ENCODE peak calls at places on chromosome 1, in ten cellular contexts. N is breast epithelium, F is iPS DF 6.9, E is psoas muscle, M is A549, V is heart left ventricle, A is neural progenitor cell, Q is AG04450, Z is OCI-LY7, S is neuronal stem cell. R is an unnamed sample.
A peak's percentile ranks its signal among the peaks of the same experiment; 100 is the strongest.

GRCh38 chr1:45442272-45442671 is 48.7 kb downstream of the TESK2 start:
- DNase-seq in N (no peak), F (no peak), E (no peak), M (no peak), V (no peak), A (no peak), Q (peak; percentile 48), Z (no peak), S (no peak), R (no peak)

GRCh38 chr1:167455786-167456446 is 62.4 kb downstream of the CD247 start:
- DNase-seq in N (no peak), F (no peak), E (no peak), M (no peak), V (peak; percentile 50), A (peak; percentile 56), Q (no peak), Z (no peak), S (peak; percentile 40), R (no peak)

GRCh38 chr1:213135572-213135971 is 84.5 kb downstream of the RPS6KC1 start:
- DNase-seq in N (no peak), F (no peak), E (no peak), M (no peak), V (no peak), A (no peak), Q (no peak), Z (no peak), S (no peak), R (no peak)

GRCh38 chr1:21927531-21928237 is 9.4 kb downstream of the HSPG2 start:
- DNase-seq in N (no peak), F (no peak), E (peak; percentile 91), M (no peak), V (peak; percentile 87), A (no peak), Q (no peak), Z (no peak), S (no peak), R (no peak)

GRCh38 chr1:114345930-114346479 is 165.0 kb downstream of the TRIM33 start:
- DNase-seq in N (no peak), F (no peak), E (peak; percentile 63), M (peak; percentile 18), V (peak; percentile 43), A (peak; percentile 36), Q (no peak), Z (no peak), S (no peak), R (peak; percentile 68)

GRCh38 chr1:231238298-231238697 is 2.7 kb upstream of the GNPAT start:
- DNase-seq in N (no peak), F (no peak), E (no peak), M (no peak), V (no peak), A (no peak), Q (no peak), Z (no peak), S (no peak), R (no peak)

GRCh38 chr1:20640183-20640597 is 6.9 kb downstream of the PINK1 start:
- DNase-seq in N (no peak), F (no peak), E (no peak), M (peak; percentile 54), V (no peak), A (peak; percentile 72), Q (no peak), Z (peak; percentile 75), S (peak; percentile 64), R (no peak)

GRCh38 chr1:227885648-227886502 is 61.9 kb downstream of the WNT9A start:
- DNase-seq in N (peak; percentile 46), F (no peak), E (peak; percentile 84), M (peak; percentile 60), V (peak; percentile 84), A (no peak), Q (no peak), Z (no peak), S (no peak), R (peak; percentile 78)

GRCh38 chr1:17564458-17565393 is 25.2 kb downstream of the ARHGEF10L start:
- DNase-seq in N (peak; percentile 84), F (no peak), E (no peak), M (no peak), V (no peak), A (peak; percentile 75), Q (no peak), Z (no peak), S (no peak), R (no peak)

GRCh38 chr1:221439008-221439733 is 302.7 kb downstream of the DUSP10 start:
- DNase-seq in N (no peak), F (no peak), E (no peak), M (peak; percentile 42), V (no peak), A (peak; percentile 9), Q (peak; percentile 61), Z (no peak), S (no peak), R (no peak)

GRCh38 chr1:200258447-200259375 is 151.1 kb downstream of the ZNF281 start:
- DNase-seq in N (no peak), F (no peak), E (no peak), M (peak; percentile 53), V (no peak), A (no peak), Q (no peak), Z (peak; percentile 75), S (no peak), R (no peak)

GRCh38 chr1:25572708-25573590 is 29.5 kb downstream of the LDLRAP1 start:
- DNase-seq in N (no peak), F (no peak), E (peak; percentile 77), M (peak; percentile 64), V (peak; percentile 11), A (peak; percentile 81), Q (no peak), Z (peak; percentile 72), S (no peak), R (no peak)

GRCh38 chr1:53288247-53289049 is 39.4 kb downstream of the LRP8 start:
- DNase-seq in N (no peak), F (no peak), E (no peak), M (no peak), V (no peak), A (peak; percentile 95), Q (no peak), Z (no peak), S (peak; percentile 82), R (no peak)

GRCh38 chr1:184827600-184828368 is 73.1 kb upstream of the EDEM3 start:
- DNase-seq in N (no peak), F (peak; percentile 20), E (no peak), M (no peak), V (no peak), A (no peak), Q (peak; percentile 32), Z (no peak), S (no peak), R (no peak)
- H3K27ac ChIP-seq in N (peak overlapping the region; percentile 67), F (no peak overlapping the region), E (peak overlapping the region; percentile 92), M (no peak overlapping the region), V (peak overlapping the region; percentile 75), A (no peak overlapping the region), Q (peak overlapping the region; percentile 65), Z (no peak overlapping the region), S (no peak overlapping the region), R (no peak overlapping the region)

DNA sequence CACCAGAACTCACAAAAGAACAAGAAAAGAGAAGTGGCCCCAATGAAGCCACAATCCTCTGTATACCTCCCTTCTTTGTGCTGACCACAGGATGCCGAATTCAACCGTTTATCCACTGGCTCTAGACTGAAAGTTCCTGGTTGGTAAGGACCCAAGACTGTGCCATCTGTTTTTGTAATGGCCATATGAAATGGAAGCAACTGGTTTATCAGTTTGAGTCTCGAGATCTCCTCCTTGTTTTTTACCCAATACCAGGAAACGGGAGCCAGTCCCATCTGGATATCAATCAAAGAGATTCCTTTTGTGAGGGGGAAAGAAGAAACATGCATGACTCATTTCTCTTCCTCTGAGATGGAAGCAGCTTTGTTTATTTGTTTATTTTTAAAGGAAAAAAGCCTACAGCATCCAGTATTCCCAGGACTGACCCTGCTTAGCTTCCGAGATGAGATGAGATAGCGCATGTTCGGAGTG is 32.4 kb upstream of the ZNF124 start:
- DNase-seq in N (no peak), F (no peak), E (no peak), M (no peak), V (no peak), A (no peak), Q (no peak), Z (no peak), S (no peak), R (no peak)
- H3K9me3 ChIP-seq in N (no peaks in the 10 kb centered on the region), F (no peaks in the 10 kb centered on the region), E (no peaks in the 10 kb centered on the region), M (peaks cover 55% of the 10 kb centered on the region), V (no peaks in the 10 kb centered on the region), A (no peaks in the 10 kb centered on the region), Q (peaks cover 18% of the 10 kb centered on the region), Z (no peaks in the 10 kb centered on the region), S (no peaks in the 10 kb centered on the region), R (no peaks in the 10 kb centered on the region)

GRCh38 chr1:35887508-35887907 is 4.5 kb downstream of the AGO1 start:
- DNase-seq in N (no peak), F (no peak), E (no peak), M (no peak), V (no peak), A (no peak), Q (no peak), Z (no peak), S (no peak), R (no peak)

GRCh38 chr1:35888255-35888654 is 5.2 kb downstream of the AGO1 start:
- DNase-seq in N (no peak), F (no peak), E (no peak), M (no peak), V (no peak), A (no peak), Q (no peak), Z (no peak), S (no peak), R (no peak)

GRCh38 chr1:35884934-35885333 is 1.9 kb downstream of the AGO1 start:
- DNase-seq in N (no peak), F (no peak), E (no peak), M (no peak), V (no peak), A (peak; percentile 3), Q (no peak), Z (no peak), S (no peak), R (no peak)

GRCh38 chr1:35886606-35887431 is 3.8 kb downstream of the AGO1 start:
- DNase-seq in N (no peak), F (no peak), E (no peak), M (no peak), V (no peak), A (peak; percentile 48), Q (no peak), Z (peak; percentile 60), S (no peak), R (no peak)

DNA sequence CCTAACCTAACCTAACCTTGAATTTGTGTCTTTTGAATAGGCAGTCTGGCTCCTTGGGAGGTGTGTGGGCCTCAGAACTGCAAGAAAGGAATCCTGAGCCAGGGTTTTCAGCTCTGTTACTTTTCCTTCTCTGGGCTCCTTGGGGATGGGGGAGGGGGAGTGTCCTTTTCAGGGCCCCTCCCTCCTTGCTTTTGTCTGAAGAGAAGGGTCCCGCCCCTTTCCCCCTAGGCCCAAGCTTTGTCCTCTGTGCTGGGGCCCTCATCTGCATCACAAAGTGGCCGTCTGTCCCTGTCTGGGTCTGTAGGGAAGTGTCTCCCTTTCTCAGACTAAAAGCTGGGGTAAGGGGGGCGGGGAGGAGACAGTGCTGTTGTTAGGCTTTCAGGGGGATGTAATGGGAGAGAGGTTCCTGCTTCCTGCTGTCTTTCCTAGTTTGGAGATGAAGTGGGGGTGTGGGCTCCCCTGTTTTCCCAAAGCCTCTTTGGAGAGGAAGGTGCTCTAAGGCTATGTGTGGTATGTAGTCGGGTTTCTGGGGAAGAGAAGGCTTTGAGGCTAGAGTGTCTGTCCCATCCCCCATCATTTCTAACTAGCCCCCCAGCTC is 3.1 kb downstream of the AGO1 start:
- DNase-seq in N (no peak), F (peak; percentile 94), E (no peak), M (no peak), V (no peak), A (peak; percentile 96), Q (no peak), Z (peak; percentile 23), S (peak; percentile 91), R (no peak)
- H3K27ac ChIP-seq in N (no peak overlapping the region), F (no peak overlapping the region), E (no peak overlapping the region), M (no peak overlapping the region), V (no peak overlapping the region), A (no peak overlapping the region), Q (no peak overlapping the region), Z (peak overlapping the region; percentile 61), S (no peak overlapping the region), R (no peak overlapping the region)

GRCh38 chr1:69410457-69410850 is 157.3 kb upstream of the LRRC7 start:
- DNase-seq in N (no peak), F (no peak), E (no peak), M (no peak), V (no peak), A (no peak), Q (no peak), Z (no peak), S (no peak), R (no peak)
- H3K9me3 ChIP-seq in N (peaks cover 4% of the 10 kb centered on the region), F (no peaks in the 10 kb centered on the region), E (no peaks in the 10 kb centered on the region), M (no peaks in the 10 kb centered on the region), V (peaks cover 1% of the 10 kb centered on the region), A (no peaks in the 10 kb centered on the region), Q (no peaks in the 10 kb centered on the region), Z (no peaks in the 10 kb centered on the region), S (no peaks in the 10 kb centered on the region), R (no peaks in the 10 kb centered on the region)

R was measured in suprapubic skin.